ENCODE peak calls at places on chromosomes 2 and 18, in four cellular contexts. D, A, S and G are unnamed samples.

GRCh38 chr18:36786686-36787085 is 42.1 kb downstream of the TPGS2 start:
- DNase-seq in D (no peak), A (no peak), S (no peak), G (no peak)

GRCh38 chr18:55534547-55534946 is 53.4 kb downstream of the TCF4 start:
- DNase-seq in D (peak; percentile 80), A (no peak), S (no peak), G (no peak)

GRCh38 chr2:44933434-44933951 is 8.0 kb upstream of the SIX3 start:
- DNase-seq in D (no peak), A (no peak), S (no peak), G (no peak)

GRCh38 chr2:200863655-200864205 is 728 bp downstream of the CLK1 start:
- DNase-seq in D (no peak), A (no peak), S (no peak), G (no peak)

GRCh38 chr2:105822186-105822585 is 77.5 kb downstream of the NCK2 start:
- DNase-seq in D (no peak), A (no peak), S (no peak), G (no peak)

GRCh38 chr2:58925676-58926081 is 684.6 kb upstream of the FANCL start:
- DNase-seq in D (no peak), A (no peak), S (peak; percentile 29), G (no peak)

GRCh38 chr2:200747668-200748618 is 63.8 kb upstream of the BZW1 start:
- DNase-seq in D (peak; percentile 64), A (no peak), S (no peak), G (no peak)

GRCh38 chr2:30503007-30503691 is 56.1 kb downstream of the LCLAT1 start:
- DNase-seq in D (no peak), A (no peak), S (no peak), G (no peak)

GRCh38 chr2:75592028-75592427 is 31.3 kb upstream of the EVA1A start:
- DNase-seq in D (no peak), A (no peak), S (no peak), G (no peak)

GRCh38 chr2:68964282-68964681 is 10.2 kb upstream of the GKN1 start:
- DNase-seq in D (no peak), A (no peak), S (no peak), G (no peak)

GRCh38 chr2:64063924-64064331 is 44.7 kb upstream of the VPS54 start:
- DNase-seq in D (no peak), A (no peak), S (no peak), G (no peak)

GRCh38 chr18:77203071-77203470 is 46.6 kb upstream of the GALR1 start:
- DNase-seq in D (no peak), A (no peak), S (no peak), G (no peak)

GRCh38 chr18:50806208-50806616 is 13.6 kb downstream of the MRO start:
- DNase-seq in D (no peak), A (no peak), S (no peak), G (no peak)

GRCh38 chr18:13039806-13040205 is 48.6 kb downstream of the CEP192 start:
- DNase-seq in D (no peak), A (no peak), S (no peak), G (no peak)

GRCh38 chr2:151857650-151858049 is 29.4 kb upstream of the ARL5A start:
- DNase-seq in D (no peak), A (no peak), S (no peak), G (no peak)

GRCh38 chr2:83221258-83221657 is 1237.8 kb downstream of the SUCLG1 start:
- DNase-seq in D (no peak), A (no peak), S (no peak), G (no peak)

GRCh38 chr2:144004742-144005141 is 515.2 kb downstream of the ZEB2 start:
- DNase-seq in D (no peak), A (no peak), S (no peak), G (no peak)

GRCh38 chr2:163877316-163877715 is 141.5 kb upstream of the FIGN start:
- DNase-seq in D (no peak), A (no peak), S (no peak), G (no peak)

GRCh38 chr2:15634846-15635490 is 43.3 kb downstream of the DDX1 start:
- DNase-seq in D (no peak), A (no peak), S (no peak), G (no peak)

GRCh38 chr2:240935101-240935876 is 29.2 kb downstream of the CROCC2 start:
- DNase-seq in D (no peak), A (no peak), S (peak; percentile 5), G (no peak)

GRCh38 chr2:95353613-95354468 is 48.7 kb upstream of the FAHD2A start:
- DNase-seq in D (no peak), A (no peak), S (no peak), G (no peak)

GRCh38 chr2:233865838-233866237 is 2.3 kb downstream of the MSL3B start:
- DNase-seq in D (no peak), A (no peak), S (no peak), G (no peak)

GRCh38 chr2:225994748-225995405 is 595.4 kb downstream of the NYAP2 start:
- DNase-seq in D (no peak), A (no peak), S (no peak), G (no peak)

GRCh38 chr2:227817940-227818568 is 4.4 kb downstream of the CCL20 start:
- DNase-seq in D (no peak), A (peak; percentile 27), S (peak; percentile 25), G (no peak)

GRCh38 chr2:75560768-75561565 is at the start of gene EVA1A:
- DNase-seq in D (peak; percentile 20), A (no peak), S (no peak), G (no peak)

GRCh38 chr2:230541934-230542380 is 126.0 kb downstream of the SP100 start:
- DNase-seq in D (no peak), A (no peak), S (no peak), G (no peak)

GRCh38 chr18:66621816-66622576 is 18.1 kb upstream of the CDH19 start:
- DNase-seq in D (no peak), A (no peak), S (no peak), G (no peak)

GRCh38 chr2:67879586-67880290 is 183.1 kb downstream of the C1D start:
- DNase-seq in D (no peak), A (no peak), S (no peak), G (no peak)

GRCh38 chr18:28181616-28182015 is 4.7 kb upstream of the CDH2 start:
- DNase-seq in D (no peak), A (no peak), S (no peak), G (no peak)

GRCh38 chr2:238158807-238159539 is at the start of gene ERFE:
- DNase-seq in D (peak; percentile 56), A (no peak), S (peak; percentile 1), G (no peak)

GRCh38 chr2:128492966-128493811 is 174.5 kb upstream of the HS6ST1 start:
- DNase-seq in D (no peak), A (no peak), S (no peak), G (no peak)

GRCh38 chr18:21241224-21242131 is 554 bp upstream of the GREB1L start:
- DNase-seq in D (no peak), A (no peak), S (no peak), G (no peak)

GRCh38 chr2:26469092-26469710 is 8.7 kb downstream of the OTOF start:
- DNase-seq in D (peak; percentile 84), A (peak; percentile 17), S (no peak), G (no peak)